ENCODE peak calls at places on chromosomes 12 and 14, in eight cellular contexts. One of them, this sample, is unnamed.

GRCh38 chr12:118494776-118495175 is 118.4 kb downstream of the SUDS3 start:
- DNase-seq in heart right ventricle: no peak
- DNase-seq in CD8-positive, alpha-beta T cell: no peak
- DNase-seq in epithelial cell of esophagus: peak; percentile 5
- DNase-seq in IMR-90: no peak
- DNase-seq in AG04449: no peak
- DNase-seq in RWPE2: no peak
- DNase-seq in mucosa of descending colon: no peak
- DNase-seq in this sample: no peak

GRCh38 chr12:1922075-1922709 is 3.7 kb upstream of the CACNA2D4 start:
- DNase-seq in CD8-positive, alpha-beta T cell: no peak
- DNase-seq in RWPE2: no peak
- DNase-seq in IMR-90: no peak
- DNase-seq in mucosa of descending colon: no peak
- DNase-seq in AG04449: no peak
- DNase-seq in epithelial cell of esophagus: no peak
- DNase-seq in heart right ventricle: no peak
- DNase-seq in this sample: no peak

GRCh38 chr14:81423504-81423903 is 23.4 kb upstream of the STON2 start:
- DNase-seq in heart right ventricle: peak; percentile 32
- DNase-seq in epithelial cell of esophagus: no peak
- DNase-seq in AG04449: no peak
- DNase-seq in IMR-90: no peak
- DNase-seq in CD8-positive, alpha-beta T cell: no peak
- DNase-seq in mucosa of descending colon: no peak
- DNase-seq in RWPE2: no peak
- DNase-seq in this sample: no peak

GRCh38 chr14:73238262-73238852 is 1.1 kb downstream of the PAPLN start:
- DNase-seq in epithelial cell of esophagus: peak; percentile 76
- DNase-seq in AG04449: peak; percentile 44
- DNase-seq in IMR-90: peak; percentile 73
- DNase-seq in RWPE2: peak; percentile 57
- DNase-seq in heart right ventricle: no peak
- DNase-seq in mucosa of descending colon: no peak
- DNase-seq in CD8-positive, alpha-beta T cell: no peak
- DNase-seq in this sample: no peak

GRCh38 chr12:93300611-93301021 is 77.1 kb upstream of the NUDT4 start:
- DNase-seq in IMR-90: no peak
- DNase-seq in RWPE2: no peak
- DNase-seq in CD8-positive, alpha-beta T cell: no peak
- DNase-seq in epithelial cell of esophagus: no peak
- DNase-seq in mucosa of descending colon: no peak
- DNase-seq in heart right ventricle: no peak
- DNase-seq in AG04449: no peak
- DNase-seq in this sample: no peak

GRCh38 chr12:113462880-113463745 is 8.6 kb downstream of the LHX5 start:
- DNase-seq in epithelial cell of esophagus: no peak
- DNase-seq in heart right ventricle: no peak
- DNase-seq in AG04449: no peak
- DNase-seq in mucosa of descending colon: no peak
- DNase-seq in IMR-90: no peak
- DNase-seq in RWPE2: no peak
- DNase-seq in CD8-positive, alpha-beta T cell: no peak
- DNase-seq in this sample: no peak

GRCh38 chr14:54776361-54777001 is 126.1 kb downstream of the GCH1 start:
- DNase-seq in RWPE2: no peak
- DNase-seq in mucosa of descending colon: peak; percentile 21
- DNase-seq in epithelial cell of esophagus: peak; percentile 30
- DNase-seq in IMR-90: peak; percentile 79
- DNase-seq in AG04449: no peak
- DNase-seq in heart right ventricle: peak; percentile 59
- DNase-seq in CD8-positive, alpha-beta T cell: no peak
- DNase-seq in this sample: no peak

GRCh38 chr14:99685061-99685995 is 1.2 kb downstream of the CYP46A1 start:
- DNase-seq in AG04449: no peak
- DNase-seq in IMR-90: no peak
- DNase-seq in mucosa of descending colon: no peak
- DNase-seq in epithelial cell of esophagus: no peak
- DNase-seq in heart right ventricle: no peak
- DNase-seq in RWPE2: no peak
- DNase-seq in CD8-positive, alpha-beta T cell: no peak
- DNase-seq in this sample: no peak

GRCh38 chr14:23025181-23025788 is 9.4 kb downstream of the PSMB5 start:
- DNase-seq in mucosa of descending colon: no peak
- DNase-seq in IMR-90: no peak
- DNase-seq in CD8-positive, alpha-beta T cell: no peak
- DNase-seq in AG04449: no peak
- DNase-seq in heart right ventricle: no peak
- DNase-seq in epithelial cell of esophagus: no peak
- DNase-seq in RWPE2: no peak
- DNase-seq in this sample: no peak

GRCh38 chr12:1834186-1834925 is 14.0 kb downstream of the LRTM2 start:
- DNase-seq in heart right ventricle: no peak
- DNase-seq in AG04449: no peak
- DNase-seq in RWPE2: peak; percentile 58
- DNase-seq in IMR-90: no peak
- DNase-seq in epithelial cell of esophagus: no peak
- DNase-seq in mucosa of descending colon: no peak
- DNase-seq in CD8-positive, alpha-beta T cell: no peak
- DNase-seq in this sample: no peak

GRCh38 chr14:101632520-101632919 is 71.2 kb downstream of the DIO3 start:
- DNase-seq in heart right ventricle: no peak
- DNase-seq in CD8-positive, alpha-beta T cell: no peak
- DNase-seq in epithelial cell of esophagus: no peak
- DNase-seq in IMR-90: no peak
- DNase-seq in mucosa of descending colon: no peak
- DNase-seq in RWPE2: no peak
- DNase-seq in AG04449: no peak
- DNase-seq in this sample: no peak

GRCh38 chr12:95838125-95838524 is 20.6 kb upstream of the SNRPF start:
- DNase-seq in RWPE2: no peak
- DNase-seq in epithelial cell of esophagus: peak; percentile 10
- DNase-seq in CD8-positive, alpha-beta T cell: no peak
- DNase-seq in heart right ventricle: no peak
- DNase-seq in IMR-90: peak; percentile 72
- DNase-seq in mucosa of descending colon: peak; percentile 85
- DNase-seq in AG04449: no peak
- DNase-seq in this sample: no peak

GRCh38 chr12:100858658-100859057 is 64.1 kb downstream of the ANO4 start:
- DNase-seq in heart right ventricle: no peak
- DNase-seq in IMR-90: peak; percentile 16
- DNase-seq in CD8-positive, alpha-beta T cell: no peak
- DNase-seq in RWPE2: no peak
- DNase-seq in mucosa of descending colon: no peak
- DNase-seq in AG04449: no peak
- DNase-seq in epithelial cell of esophagus: peak; percentile 57
- DNase-seq in this sample: no peak

GRCh38 chr14:104145826-104146642 is 7.6 kb downstream of the KIF26A start:
- DNase-seq in epithelial cell of esophagus: no peak
- DNase-seq in AG04449: no peak
- DNase-seq in IMR-90: no peak
- DNase-seq in CD8-positive, alpha-beta T cell: no peak
- DNase-seq in mucosa of descending colon: no peak
- DNase-seq in RWPE2: peak; percentile 60
- DNase-seq in heart right ventricle: peak; percentile 14
- DNase-seq in this sample: no peak

GRCh38 chr12:109500406-109501185 is 23.2 kb downstream of the UBE3B start:
- DNase-seq in IMR-90: no peak
- DNase-seq in mucosa of descending colon: no peak
- DNase-seq in CD8-positive, alpha-beta T cell: no peak
- DNase-seq in heart right ventricle: no peak
- DNase-seq in RWPE2: no peak
- DNase-seq in AG04449: no peak
- DNase-seq in epithelial cell of esophagus: no peak
- DNase-seq in this sample: no peak

GRCh38 chr14:105537580-105538474 is 11.4 kb downstream of the TMEM121 start:
- DNase-seq in AG04449: no peak
- DNase-seq in mucosa of descending colon: peak; percentile 79
- DNase-seq in RWPE2: peak; percentile 67
- DNase-seq in CD8-positive, alpha-beta T cell: peak; percentile 65
- DNase-seq in epithelial cell of esophagus: no peak
- DNase-seq in heart right ventricle: peak; percentile 67
- DNase-seq in IMR-90: no peak
- DNase-seq in this sample: no peak

GRCh38 chr14:105986896-105987284 is 460.5 kb downstream of the TMEM121 start:
- DNase-seq in heart right ventricle: no peak
- DNase-seq in AG04449: no peak
- DNase-seq in epithelial cell of esophagus: no peak
- DNase-seq in RWPE2: no peak
- DNase-seq in CD8-positive, alpha-beta T cell: no peak
- DNase-seq in mucosa of descending colon: no peak
- DNase-seq in IMR-90: no peak
- DNase-seq in this sample: no peak

GRCh38 chr12:120012067-120012621 is 23.1 kb downstream of the BICDL1 start:
- DNase-seq in RWPE2: no peak
- DNase-seq in IMR-90: peak; percentile 1
- DNase-seq in mucosa of descending colon: no peak
- DNase-seq in AG04449: no peak
- DNase-seq in epithelial cell of esophagus: peak; percentile 24
- DNase-seq in CD8-positive, alpha-beta T cell: peak; percentile 51
- DNase-seq in heart right ventricle: no peak
- DNase-seq in this sample: no peak

GRCh38 chr12:89468017-89468416 is 56.6 kb downstream of the GALNT4 start:
- DNase-seq in AG04449: no peak
- DNase-seq in epithelial cell of esophagus: no peak
- DNase-seq in RWPE2: no peak
- DNase-seq in CD8-positive, alpha-beta T cell: no peak
- DNase-seq in IMR-90: no peak
- DNase-seq in heart right ventricle: no peak
- DNase-seq in mucosa of descending colon: no peak
- DNase-seq in this sample: no peak
- H3K4me3 ChIP-seq in AG04449: no peak overlapping the region
- H3K4me3 ChIP-seq in epithelial cell of esophagus: no peak overlapping the region
- H3K4me3 ChIP-seq in RWPE2: no peak overlapping the region
- H3K4me3 ChIP-seq in CD8-positive, alpha-beta T cell: no peak overlapping the region
- H3K4me3 ChIP-seq in IMR-90: no peak overlapping the region
- H3K4me3 ChIP-seq in heart right ventricle: no peak overlapping the region
- H3K4me3 ChIP-seq in mucosa of descending colon: no peak overlapping the region
- H3K4me3 ChIP-seq in this sample: no peak overlapping the region

DNA sequence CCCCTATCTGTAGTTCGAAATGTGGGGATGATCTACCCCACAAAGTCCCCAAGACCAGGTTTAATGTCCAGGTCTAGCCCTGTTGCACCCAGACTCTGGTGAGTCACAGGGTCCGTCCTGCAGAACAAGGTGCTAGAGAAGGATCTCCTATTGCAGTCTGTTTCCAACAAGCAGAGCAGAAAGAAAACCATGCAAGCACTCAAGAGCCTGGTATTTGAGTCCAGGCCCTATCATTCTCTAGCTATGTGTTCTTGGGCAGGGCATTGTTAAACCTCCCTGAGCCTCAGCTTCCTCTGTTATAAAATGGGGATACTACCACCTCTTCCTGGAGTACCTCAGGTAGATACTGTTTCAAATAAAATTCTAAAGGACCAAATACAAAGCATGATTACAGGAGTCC is 24.4 kb downstream of the MAP3K9 start:
- DNase-seq in AG04449: no peak
- DNase-seq in mucosa of descending colon: no peak
- DNase-seq in CD8-positive, alpha-beta T cell: no peak
- DNase-seq in IMR-90: no peak
- DNase-seq in heart right ventricle: no peak
- DNase-seq in epithelial cell of esophagus: peak; percentile 76
- DNase-seq in RWPE2: no peak
- DNase-seq in this sample: no peak
- TF ChIP-seq CTCF in AG04449: no peak
- TF ChIP-seq CTCF in mucosa of descending colon: no peak
- TF ChIP-seq CTCF in CD8-positive, alpha-beta T cell: no peak
- TF ChIP-seq CTCF in IMR-90: no peak
- TF ChIP-seq CTCF in heart right ventricle: no peak
- TF ChIP-seq CTCF in epithelial cell of esophagus: no peak
- TF ChIP-seq CTCF in RWPE2: no peak
- TF ChIP-seq CTCF in this sample: no peak

GRCh38 chr12:77324416-77324762 is 259.0 kb upstream of the E2F7 start:
- DNase-seq in mucosa of descending colon: no peak
- DNase-seq in heart right ventricle: no peak
- DNase-seq in epithelial cell of esophagus: no peak
- DNase-seq in IMR-90: no peak
- DNase-seq in CD8-positive, alpha-beta T cell: no peak
- DNase-seq in AG04449: no peak
- DNase-seq in RWPE2: no peak
- DNase-seq in this sample: no peak

GRCh38 chr12:77328326-77328725 is 263.0 kb upstream of the E2F7 start:
- DNase-seq in AG04449: no peak
- DNase-seq in CD8-positive, alpha-beta T cell: no peak
- DNase-seq in epithelial cell of esophagus: peak; percentile 60
- DNase-seq in RWPE2: no peak
- DNase-seq in mucosa of descending colon: no peak
- DNase-seq in heart right ventricle: no peak
- DNase-seq in IMR-90: no peak
- DNase-seq in this sample: no peak

GRCh38 chr12:77325505-77325904 is 260.1 kb upstream of the E2F7 start:
- DNase-seq in CD8-positive, alpha-beta T cell: no peak
- DNase-seq in IMR-90: no peak
- DNase-seq in heart right ventricle: peak; percentile 23
- DNase-seq in epithelial cell of esophagus: no peak
- DNase-seq in RWPE2: no peak
- DNase-seq in AG04449: no peak
- DNase-seq in mucosa of descending colon: no peak
- DNase-seq in this sample: no peak

GRCh38 chr12:77323778-77324415 is 258.5 kb upstream of the E2F7 start:
- DNase-seq in heart right ventricle: no peak
- DNase-seq in IMR-90: no peak
- DNase-seq in AG04449: no peak
- DNase-seq in mucosa of descending colon: no peak
- DNase-seq in epithelial cell of esophagus: no peak
- DNase-seq in CD8-positive, alpha-beta T cell: no peak
- DNase-seq in RWPE2: no peak
- DNase-seq in this sample: no peak

DNA sequence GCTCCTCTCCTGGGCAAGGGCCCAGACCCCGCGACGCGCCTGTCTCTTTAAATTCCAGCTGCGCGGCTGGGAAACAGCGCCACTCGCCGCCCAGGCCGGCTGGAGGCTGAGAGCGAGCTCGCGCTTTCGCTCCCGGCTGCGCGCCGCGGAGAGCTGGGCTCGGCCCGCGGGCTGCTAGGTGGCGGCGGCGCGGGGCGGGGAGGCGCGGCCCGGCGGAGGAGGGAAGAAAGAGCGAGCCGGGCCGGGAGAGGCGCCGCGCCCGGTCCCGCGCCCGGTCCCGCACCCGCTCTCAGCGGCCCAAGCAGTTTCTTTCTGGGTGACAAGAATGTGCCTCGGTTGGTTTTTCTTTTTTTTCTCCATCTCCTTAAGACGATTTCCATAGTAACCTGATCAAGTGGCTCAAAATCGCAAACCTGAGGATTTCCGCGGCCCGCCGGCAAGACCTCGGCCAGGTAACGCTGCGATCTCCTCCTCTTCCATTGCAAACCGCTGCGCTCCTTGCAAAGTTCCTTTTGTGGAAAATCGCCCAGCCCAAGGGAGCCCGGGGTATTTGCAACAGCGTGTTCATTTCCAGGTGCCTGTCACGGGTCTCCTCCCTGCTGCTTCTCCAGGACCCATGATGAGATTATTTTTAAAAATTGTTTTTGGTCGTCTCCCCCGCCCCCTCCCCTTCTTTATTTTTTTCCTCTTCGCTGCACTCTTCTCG is 259.5 kb upstream of the E2F7 start:
- DNase-seq in IMR-90: peak; percentile 61
- DNase-seq in RWPE2: no peak
- DNase-seq in AG04449: no peak
- DNase-seq in CD8-positive, alpha-beta T cell: no peak
- DNase-seq in heart right ventricle: peak; percentile 80
- DNase-seq in mucosa of descending colon: peak; percentile 79
- DNase-seq in epithelial cell of esophagus: peak; percentile 83
- DNase-seq in this sample: no peak
- H3K4me3 ChIP-seq in IMR-90: peak overlapping the region; percentile 55
- H3K4me3 ChIP-seq in RWPE2: peak overlapping the region; percentile 39
- H3K4me3 ChIP-seq in AG04449: peak overlapping the region; percentile 73
- H3K4me3 ChIP-seq in CD8-positive, alpha-beta T cell: no peak overlapping the region
- H3K4me3 ChIP-seq in heart right ventricle: peak overlapping the region; percentile 76
- H3K4me3 ChIP-seq in mucosa of descending colon: no peak overlapping the region
- H3K4me3 ChIP-seq in epithelial cell of esophagus: peak overlapping the region; percentile 54
- H3K4me3 ChIP-seq in this sample: peak overlapping the region; percentile 52

GRCh38 chr14:58476320-58476719 is 48.8 kb downstream of the KIAA0586 start:
- DNase-seq in heart right ventricle: no peak
- DNase-seq in IMR-90: no peak
- DNase-seq in AG04449: no peak
- DNase-seq in epithelial cell of esophagus: no peak
- DNase-seq in RWPE2: no peak
- DNase-seq in mucosa of descending colon: no peak
- DNase-seq in CD8-positive, alpha-beta T cell: no peak
- DNase-seq in this sample: no peak
- TF ChIP-seq CTCF in heart right ventricle: no peak
- TF ChIP-seq CTCF in IMR-90: no peak
- TF ChIP-seq CTCF in AG04449: no peak
- TF ChIP-seq CTCF in epithelial cell of esophagus: no peak
- TF ChIP-seq CTCF in RWPE2: no peak
- TF ChIP-seq CTCF in mucosa of descending colon: no peak
- TF ChIP-seq CTCF in CD8-positive, alpha-beta T cell: no peak
- TF ChIP-seq CTCF in this sample: no peak

This sample was measured in epithelial cell of proximal tubule.